ENCODE peak calls at places on chromosomes 16 and 17, in six cellular contexts. One of them, this sample, is unnamed.

GRCh38 chr16:73326770-73327470 is 279.0 kb upstream of the ZFHX3 start:
- DNase-seq in HepG2: peak
- DNase-seq in H1: no peak
- DNase-seq in K562: no peak
- DNase-seq in GM12878: no peak
- DNase-seq in GM12892: no peak
- DNase-seq in this sample: no peak

GRCh38 chr17:74921045-74921681 is 1.9 kb downstream of the USH1G start:
- DNase-seq in GM12878: no peak
- DNase-seq in GM12892: no peak
- DNase-seq in HepG2: no peak
- DNase-seq in K562: no peak
- DNase-seq in H1: no peak
- DNase-seq in this sample: no peak

GRCh38 chr16:76913046-76913445 is 277.9 kb upstream of the MON1B start:
- DNase-seq in HepG2: no peak
- DNase-seq in K562: no peak
- DNase-seq in GM12878: no peak
- DNase-seq in H1: no peak
- DNase-seq in GM12892: no peak
- DNase-seq in this sample: no peak

GRCh38 chr16:64278196-64278595 is 843.7 kb downstream of the CDH11 start:
- DNase-seq in HepG2: no peak
- DNase-seq in H1: no peak
- DNase-seq in GM12892: no peak
- DNase-seq in K562: no peak
- DNase-seq in GM12878: no peak
- DNase-seq in this sample: no peak

GRCh38 chr17:80858301-80859003 is 133.2 kb upstream of the CHMP6 start:
- DNase-seq in K562: no peak
- DNase-seq in GM12892: no peak
- DNase-seq in GM12878: no peak
- DNase-seq in HepG2: no peak
- DNase-seq in H1: no peak
- DNase-seq in this sample: no peak

GRCh38 chr17:45397796-45398195 is 34.9 kb downstream of the ARHGAP27 start:
- DNase-seq in K562: no peak
- DNase-seq in GM12878: no peak
- DNase-seq in H1: no peak
- DNase-seq in HepG2: no peak
- DNase-seq in GM12892: no peak
- DNase-seq in this sample: no peak

GRCh38 chr17:51346218-51346982 is 86.1 kb downstream of the UTP18 start:
- DNase-seq in GM12878: no peak
- DNase-seq in HepG2: peak
- DNase-seq in K562: no peak
- DNase-seq in H1: no peak
- DNase-seq in GM12892: no peak
- DNase-seq in this sample: no peak

GRCh38 chr17:4887581-4887980 is 11.8 kb upstream of the C17orf107 start:
- DNase-seq in GM12892: no peak
- DNase-seq in GM12878: no peak
- DNase-seq in HepG2: no peak
- DNase-seq in H1: no peak
- DNase-seq in K562: no peak
- DNase-seq in this sample: no peak

GRCh38 chr16:57887711-57888110 is 83.2 kb downstream of the CNGB1 start:
- DNase-seq in GM12892: no peak
- DNase-seq in HepG2: no peak
- DNase-seq in GM12878: no peak
- DNase-seq in K562: no peak
- DNase-seq in H1: no peak
- DNase-seq in this sample: no peak

GRCh38 chr17:80804466-80804865 is 187.2 kb upstream of the CHMP6 start:
- DNase-seq in HepG2: no peak
- DNase-seq in GM12892: no peak
- DNase-seq in GM12878: no peak
- DNase-seq in H1: no peak
- DNase-seq in K562: no peak
- DNase-seq in this sample: no peak

GRCh38 chr16:28846080-28846932 is at the start of gene TUFM:
- DNase-seq in HepG2: peak
- DNase-seq in GM12878: peak
- DNase-seq in GM12892: peak
- DNase-seq in K562: peak
- DNase-seq in H1: peak
- DNase-seq in this sample: peak

GRCh38 chr16:11871193-11871592 is 19.9 kb upstream of the RSL1D1 start:
- DNase-seq in H1: peak
- DNase-seq in K562: no peak
- DNase-seq in HepG2: peak
- DNase-seq in GM12892: no peak
- DNase-seq in GM12878: no peak
- DNase-seq in this sample: no peak

GRCh38 chr17:76102944-76103273 is 678 bp downstream of the EXOC7 start:
- DNase-seq in GM12878: no peak
- DNase-seq in K562: no peak
- DNase-seq in H1: no peak
- DNase-seq in HepG2: no peak
- DNase-seq in GM12892: no peak
- DNase-seq in this sample: no peak

GRCh38 chr17:75439287-75439686 is 17.1 kb upstream of the TMEM94 start:
- DNase-seq in K562: no peak
- DNase-seq in GM12878: no peak
- DNase-seq in HepG2: no peak
- DNase-seq in GM12892: no peak
- DNase-seq in H1: no peak
- DNase-seq in this sample: no peak

GRCh38 chr17:7589891-7590611 is at the start of gene SOX15:
- DNase-seq in H1: no peak
- DNase-seq in HepG2: no peak
- DNase-seq in GM12892: no peak
- DNase-seq in GM12878: no peak
- DNase-seq in K562: no peak
- DNase-seq in this sample: no peak

GRCh38 chr16:29910819-29911675 is 10.8 kb downstream of the ASPHD1 start:
- DNase-seq in K562: no peak
- DNase-seq in GM12892: no peak
- DNase-seq in HepG2: no peak
- DNase-seq in GM12878: no peak
- DNase-seq in H1: no peak
- DNase-seq in this sample: no peak

GRCh38 chr17:2986925-2987324 is 76.5 kb downstream of the OR1D5 start:
- DNase-seq in H1: no peak
- DNase-seq in GM12892: no peak
- DNase-seq in HepG2: no peak
- DNase-seq in K562: no peak
- DNase-seq in GM12878: no peak
- DNase-seq in this sample: no peak

GRCh38 chr16:88681084-88681680 is 5.1 kb downstream of the SNAI3 start:
- DNase-seq in H1: peak
- DNase-seq in GM12878: no peak
- DNase-seq in GM12892: peak
- DNase-seq in K562: peak
- DNase-seq in HepG2: peak
- DNase-seq in this sample: peak

GRCh38 chr16:88892065-88892464 is 25.6 kb upstream of the PABPN1L start:
- DNase-seq in GM12892: no peak
- DNase-seq in K562: no peak
- DNase-seq in GM12878: no peak
- DNase-seq in H1: no peak
- DNase-seq in HepG2: no peak
- DNase-seq in this sample: no peak

GRCh38 chr17:68424861-68425260 is 32.4 kb downstream of the WIPI1 start:
- DNase-seq in GM12878: no peak
- DNase-seq in H1: no peak
- DNase-seq in GM12892: no peak
- DNase-seq in HepG2: no peak
- DNase-seq in K562: no peak
- DNase-seq in this sample: no peak

GRCh38 chr16:85556456-85557082 is 56.6 kb upstream of the GSE1 start:
- DNase-seq in H1: no peak
- DNase-seq in K562: peak
- DNase-seq in HepG2: no peak
- DNase-seq in GM12878: no peak
- DNase-seq in GM12892: peak
- DNase-seq in this sample: peak

GRCh38 chr17:64153565-64153964 is 23.6 kb upstream of the ERN1 start:
- DNase-seq in GM12878: no peak
- DNase-seq in GM12892: no peak
- DNase-seq in H1: no peak
- DNase-seq in K562: no peak
- DNase-seq in HepG2: no peak
- DNase-seq in this sample: no peak

GRCh38 chr17:9940826-9941225 is 35.8 kb upstream of the RCVRN start:
- DNase-seq in HepG2: no peak
- DNase-seq in H1: no peak
- DNase-seq in GM12878: no peak
- DNase-seq in K562: no peak
- DNase-seq in GM12892: no peak
- DNase-seq in this sample: no peak

GRCh38 chr16:89958068-89958467 is 9.5 kb downstream of the DEF8 start:
- DNase-seq in HepG2: peak
- DNase-seq in K562: peak
- DNase-seq in GM12878: no peak
- DNase-seq in H1: no peak
- DNase-seq in GM12892: no peak
- DNase-seq in this sample: no peak

GRCh38 chr17:17466511-17466910 is 10.3 kb upstream of the MED9 start:
- DNase-seq in HepG2: no peak
- DNase-seq in GM12892: no peak
- DNase-seq in GM12878: no peak
- DNase-seq in K562: no peak
- DNase-seq in H1: no peak
- DNase-seq in this sample: no peak

GRCh38 chr17:77287432-77288068 is 146.8 kb downstream of the SEC14L1 start:
- DNase-seq in H1: no peak
- DNase-seq in K562: no peak
- DNase-seq in GM12878: no peak
- DNase-seq in HepG2: peak
- DNase-seq in GM12892: no peak
- DNase-seq in this sample: no peak

GRCh38 chr16:38941-39892 is 14.2 kb downstream of the POLR3K start:
- DNase-seq in K562: no peak
- DNase-seq in HepG2: no peak
- DNase-seq in H1: no peak
- DNase-seq in GM12878: peak
- DNase-seq in GM12892: peak
- DNase-seq in this sample: peak

GRCh38 chr16:28089205-28089991 is 25.9 kb upstream of the GSG1L start:
- DNase-seq in H1: no peak
- DNase-seq in HepG2: no peak
- DNase-seq in K562: no peak
- DNase-seq in GM12878: no peak
- DNase-seq in GM12892: no peak
- DNase-seq in this sample: no peak

GRCh38 chr17:81075307-81075706 is 40.4 kb downstream of the BAIAP2 start:
- DNase-seq in GM12878: no peak
- DNase-seq in GM12892: no peak
- DNase-seq in K562: no peak
- DNase-seq in HepG2: no peak
- DNase-seq in H1: no peak
- DNase-seq in this sample: no peak

GRCh38 chr16:66381585-66382170 is 15.2 kb downstream of the CDH5 start:
- DNase-seq in K562: no peak
- DNase-seq in H1: no peak
- DNase-seq in HepG2: no peak
- DNase-seq in GM12892: no peak
- DNase-seq in GM12878: no peak
- DNase-seq in this sample: no peak

GRCh38 chr16:66385415-66385814 is 18.9 kb downstream of the CDH5 start:
- DNase-seq in H1: no peak
- DNase-seq in HepG2: no peak
- DNase-seq in GM12878: no peak
- DNase-seq in GM12892: no peak
- DNase-seq in K562: no peak
- DNase-seq in this sample: no peak

GRCh38 chr16:66382171-66382965 is 15.9 kb downstream of the CDH5 start:
- DNase-seq in H1: peak
- DNase-seq in HepG2: no peak
- DNase-seq in GM12892: no peak
- DNase-seq in GM12878: no peak
- DNase-seq in K562: no peak
- DNase-seq in this sample: no peak

GRCh38 chr16:66383551-66383950 is 17.1 kb downstream of the CDH5 start:
- DNase-seq in HepG2: no peak
- DNase-seq in K562: no peak
- DNase-seq in GM12892: no peak
- DNase-seq in GM12878: no peak
- DNase-seq in H1: no peak
- DNase-seq in this sample: no peak

GRCh38 chr16:66382966-66383299 is 16.4 kb downstream of the CDH5 start:
- DNase-seq in GM12878: no peak
- DNase-seq in K562: no peak
- DNase-seq in H1: no peak
- DNase-seq in GM12892: no peak
- DNase-seq in HepG2: peak
- DNase-seq in this sample: no peak
- TF ChIP-seq TAF1 in GM12878: no peak
- TF ChIP-seq TAF1 in K562: no peak
- TF ChIP-seq TAF1 in H1: no peak
- TF ChIP-seq TAF1 in GM12892: no peak
- TF ChIP-seq TAF1 in HepG2: no peak
- TF ChIP-seq TAF1 in this sample: no peak

GRCh38 chr16:2973081-2973480 is 3.9 kb downstream of the PAQR4 start:
- DNase-seq in HepG2: no peak
- DNase-seq in GM12878: no peak
- DNase-seq in GM12892: no peak
- DNase-seq in H1: no peak
- DNase-seq in K562: no peak
- DNase-seq in this sample: no peak
- TF ChIP-seq POLR2AphosphoS5 in HepG2: no peak
- TF ChIP-seq POLR2AphosphoS5 in GM12878: no peak
- TF ChIP-seq POLR2AphosphoS5 in GM12892: no peak
- TF ChIP-seq POLR2AphosphoS5 in H1: peak
- TF ChIP-seq POLR2AphosphoS5 in K562: peak
- TF ChIP-seq POLR2AphosphoS5 in this sample: no peak

GRCh38 chr17:44187131-44187899 is 543 bp downstream of the TMUB2 start:
- DNase-seq in K562: peak
- DNase-seq in GM12892: peak
- DNase-seq in H1: no peak
- DNase-seq in GM12878: no peak
- DNase-seq in HepG2: no peak
- DNase-seq in this sample: peak
- TF ChIP-seq POLR2A in K562: no peak
- TF ChIP-seq POLR2A in GM12892: no peak
- TF ChIP-seq POLR2A in H1: no peak
- TF ChIP-seq POLR2A in GM12878: peak
- TF ChIP-seq POLR2A in HepG2: no peak
- TF ChIP-seq POLR2A in this sample: peak

DNA sequence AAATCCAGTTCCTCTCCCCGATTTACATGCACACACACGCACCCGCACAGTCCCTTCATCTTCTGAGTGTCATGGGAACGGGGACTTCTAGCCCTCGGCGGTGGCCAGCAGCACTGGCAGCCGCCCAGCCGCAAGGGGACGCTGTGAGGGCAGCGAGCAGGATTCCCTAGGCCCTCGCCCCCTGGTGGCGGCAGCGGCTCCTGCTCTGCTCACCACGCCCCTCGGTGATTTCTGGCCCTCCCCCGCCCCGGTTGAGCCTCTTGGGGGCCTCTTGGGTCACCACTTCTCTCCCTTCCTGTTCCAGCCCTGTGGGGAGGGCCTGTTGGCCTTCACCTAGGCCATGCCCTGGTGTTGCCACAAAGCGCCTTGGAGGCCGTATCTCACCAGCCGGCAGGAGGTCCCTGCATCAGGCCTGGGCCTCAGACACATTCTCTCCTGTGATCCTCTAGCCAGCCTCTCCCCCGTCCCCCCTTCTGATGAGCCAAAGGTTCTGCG is 75.2 kb upstream of the KSR1 start:
- DNase-seq in GM12878: peak
- DNase-seq in GM12892: peak
- DNase-seq in H1: peak
- DNase-seq in K562: peak
- DNase-seq in HepG2: peak
- DNase-seq in this sample: peak
- TF ChIP-seq TAF1 in GM12878: no peak
- TF ChIP-seq TAF1 in GM12892: no peak
- TF ChIP-seq TAF1 in H1: no peak
- TF ChIP-seq TAF1 in K562: no peak
- TF ChIP-seq TAF1 in HepG2: no peak
- TF ChIP-seq TAF1 in this sample: no peak

This sample was measured in GM12891.